ENCODE peak calls at places on chromosomes 7 and 10, in six cellular contexts. V, R, Z, A, J and B are unnamed samples.

GRCh38 chr10:65751218-65751617 is 1174.6 kb upstream of the LRRTM3 start:
- DNase-seq in A (no peak), R (no peak), V (no peak), J (no peak), Z (no peak), B (no peak)

GRCh38 chr10:131088619-131089018 is 222.9 kb downstream of the TCERG1L start:
- DNase-seq in J (no peak), Z (no peak), V (no peak), R (no peak), A (peak), B (no peak)

GRCh38 chr10:8768341-8768740 is 713.9 kb downstream of the GATA3 start:
- DNase-seq in J (no peak), R (no peak), V (no peak), Z (no peak), A (no peak), B (no peak)

GRCh38 chr7:120951309-120951706 is 731 bp downstream of the ING3 start:
- DNase-seq in J (no peak), Z (no peak), R (no peak), V (no peak), A (no peak), B (no peak)

GRCh38 chr7:100818366-100818765 is 9.0 kb downstream of the EPHB4 start:
- DNase-seq in R (no peak), Z (no peak), J (no peak), V (no peak), A (peak), B (no peak)

GRCh38 chr10:23717913-23718312 is 279.0 kb downstream of the OTUD1 start:
- DNase-seq in R (no peak), V (no peak), A (no peak), J (no peak), Z (no peak), B (no peak)

GRCh38 chr7:128867241-128867640 is 4.6 kb downstream of the ATP6V1F start:
- DNase-seq in V (no peak), A (no peak), R (no peak), Z (no peak), J (no peak), B (no peak)

GRCh38 chr10:46255696-46256355 is 31.0 kb upstream of the ANTXRL start:
- DNase-seq in J (peak), R (peak), V (peak), A (peak), Z (peak), B (peak)

GRCh38 chr10:15898046-15898445 is 37.7 kb upstream of the MINDY3 start:
- DNase-seq in V (no peak), Z (peak), R (peak), J (no peak), A (no peak), B (peak)

GRCh38 chr7:47420117-47420780 is 161.7 kb downstream of the TNS3 start:
- DNase-seq in J (no peak), R (no peak), A (no peak), Z (no peak), V (no peak), B (peak)

GRCh38 chr7:104272767-104273384 is 55.5 kb upstream of the LHFPL3 start:
- DNase-seq in A (peak), Z (peak), J (no peak), R (peak), V (peak), B (peak)

GRCh38 chr10:9848981-9849380 is 1168.7 kb upstream of the CELF2 start:
- DNase-seq in R (no peak), V (no peak), Z (no peak), A (no peak), J (no peak), B (peak)

GRCh38 chr10:45091968-45092367 is 91.2 kb downstream of the ZNF22 start:
- DNase-seq in V (peak), J (no peak), A (no peak), R (no peak), Z (no peak), B (no peak)

GRCh38 chr7:2409745-2410414 is 6.5 kb downstream of the CHST12 start:
- DNase-seq in Z (no peak), R (no peak), J (no peak), V (no peak), A (no peak), B (no peak)

GRCh38 chr10:110151467-110151866 is 55.9 kb upstream of the MXI1 start:
- DNase-seq in A (peak), Z (no peak), R (no peak), J (no peak), V (no peak), B (no peak)

GRCh38 chr10:132298038-132298935 is 9.5 kb downstream of the STK32C start:
- DNase-seq in Z (no peak), R (no peak), A (no peak), V (no peak), J (no peak), B (no peak)

GRCh38 chr7:1055491-1056005 is 11.2 kb downstream of the GPR146 start:
- DNase-seq in A (no peak), J (no peak), Z (no peak), V (no peak), R (no peak), B (no peak)

GRCh38 chr10:3825244-3825643 is 40.2 kb upstream of the KLF6 start:
- DNase-seq in Z (peak), R (peak), A (peak), V (no peak), J (no peak), B (peak)